ENCODE peak calls at places on chromosomes 1 and 21, in seven cellular contexts. G is esophagus squamous epithelium; O is stomach; F is A549; V is upper lobe of left lung; D is transverse colon; S is CD8-positive, alpha-beta T cell. J is an unnamed sample.

GRCh38 chr1:168379110-168379860 is 98.6 kb downstream of the TBX19 start:
- DNase-seq in G (no peak), O (no peak), F (peak; percentile 47), V (no peak), D (no peak), S (no peak), J (no peak)

GRCh38 chr1:231392380-231393131 is 29.5 kb downstream of the EGLN1 start:
- DNase-seq in G (no peak), O (no peak), F (no peak), V (no peak), D (no peak), S (no peak), J (no peak)

GRCh38 chr1:91026777-91027176 is 4.9 kb upstream of the ZNF644 start:
- DNase-seq in G (no peak), O (no peak), F (no peak), V (no peak), D (no peak), S (no peak), J (no peak)

GRCh38 chr1:176789571-176790090 is 326.7 kb downstream of the PAPPA2 start:
- DNase-seq in G (no peak), O (no peak), F (no peak), V (no peak), D (no peak), S (no peak), J (no peak)

GRCh38 chr1:43552813-43553212 is 22.1 kb downstream of the PTPRF start:
- DNase-seq in G (no peak), O (peak; percentile 51), F (no peak), V (no peak), D (peak; percentile 74), S (no peak), J (no peak)

GRCh38 chr21:35428927-35429326 is 379.8 kb upstream of the RUNX1 start:
- DNase-seq in G (no peak), O (no peak), F (no peak), V (no peak), D (no peak), S (no peak), J (no peak)

GRCh38 chr1:110050602-110051261 is 16.3 kb downstream of the STRIP1 start:
- DNase-seq in G (no peak), O (no peak), F (no peak), V (no peak), D (no peak), S (no peak), J (no peak)

GRCh38 chr1:39826583-39826982 is 37.9 kb upstream of the BMP8B start:
- DNase-seq in G (no peak), O (no peak), F (no peak), V (no peak), D (no peak), S (no peak), J (no peak)

GRCh38 chr1:219812491-219813221 is 115.7 kb downstream of the SLC30A10 start:
- DNase-seq in G (no peak), O (no peak), F (peak; percentile 81), V (no peak), D (peak; percentile 7), S (no peak), J (no peak)

GRCh38 chr1:156880473-156880872 is 13.0 kb upstream of the PEAR1 start:
- DNase-seq in G (no peak), O (no peak), F (no peak), V (no peak), D (no peak), S (no peak), J (no peak)

GRCh38 chr1:25548601-25549000 is 5.2 kb downstream of the LDLRAP1 start:
- DNase-seq in G (no peak), O (no peak), F (no peak), V (no peak), D (no peak), S (no peak), J (no peak)

GRCh38 chr1:167440776-167441175 is 77.6 kb downstream of the CD247 start:
- DNase-seq in G (no peak), O (no peak), F (no peak), V (no peak), D (no peak), S (peak; percentile 43), J (no peak)

GRCh38 chr1:57485643-57486042 is 61.8 kb upstream of the DAB1 start:
- DNase-seq in G (no peak), O (no peak), F (no peak), V (no peak), D (no peak), S (no peak), J (no peak)

DNA sequence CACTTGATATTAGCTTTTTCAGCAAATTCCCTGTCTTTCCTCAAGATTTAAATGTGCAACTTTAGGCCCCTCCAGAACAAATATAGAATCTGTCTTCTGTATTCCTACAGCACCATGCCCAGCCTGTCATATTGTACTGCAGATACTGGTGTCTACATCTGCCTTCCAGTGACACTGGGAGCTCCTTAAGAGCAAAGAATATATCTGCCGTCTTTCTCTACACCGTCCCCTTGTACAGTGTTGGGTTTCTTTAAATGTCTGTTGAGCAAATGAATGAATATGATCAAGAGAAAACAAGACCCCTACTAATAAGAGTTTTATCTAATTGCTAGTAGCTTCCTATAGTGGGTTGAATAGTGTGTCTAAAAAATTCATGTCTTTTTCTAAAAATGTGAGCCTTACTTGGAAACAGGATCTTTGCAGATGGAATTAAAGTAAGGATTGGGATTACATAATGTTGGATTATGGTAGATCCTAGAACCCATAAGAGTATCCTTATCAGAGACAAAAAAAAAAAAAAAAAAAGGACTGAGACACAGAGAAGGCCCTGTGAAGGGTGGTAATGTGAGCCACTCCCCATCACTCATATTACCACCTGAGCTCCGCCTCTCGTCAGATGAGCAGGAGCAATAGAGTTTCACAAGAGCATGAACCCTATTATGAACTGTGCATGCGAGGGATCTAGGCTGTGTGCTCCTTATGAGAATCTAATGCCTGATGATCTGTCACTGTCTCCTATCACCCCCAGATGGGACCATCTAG is 128.6 kb downstream of the FAF1 start:
- DNase-seq in G (no peak), O (no peak), F (no peak), V (no peak), D (no peak), S (no peak), J (no peak)
- H3K9me3 ChIP-seq in G (no peaks in the 10 kb centered on the region), O (no peaks in the 10 kb centered on the region), F (no peaks in the 10 kb centered on the region), V (no peaks in the 10 kb centered on the region), D (no peaks in the 10 kb centered on the region), S (no peaks in the 10 kb centered on the region), J (no peaks in the 10 kb centered on the region)

GRCh38 chr1:23367791-23368561 is 1.7 kb downstream of the ZNF436 start:
- DNase-seq in G (peak; percentile 94), O (peak; percentile 98), F (peak; percentile 93), V (peak; percentile 95), D (peak; percentile 99), S (peak; percentile 96), J (peak; percentile 94)

GRCh38 chr1:23367451-23367790 is 2.2 kb downstream of the ZNF436 start:
- DNase-seq in G (no peak), O (no peak), F (no peak), V (no peak), D (no peak), S (no peak), J (no peak)

GRCh38 chr1:23366146-23366545 is 3.5 kb downstream of the ZNF436 start:
- DNase-seq in G (no peak), O (no peak), F (no peak), V (no peak), D (no peak), S (no peak), J (no peak)

GRCh38 chr1:23368562-23369334 is 888 bp downstream of the ZNF436 start:
- DNase-seq in G (peak; percentile 58), O (peak; percentile 92), F (peak; percentile 75), V (peak; percentile 97), D (peak; percentile 92), S (peak; percentile 87), J (peak; percentile 79)

DNA sequence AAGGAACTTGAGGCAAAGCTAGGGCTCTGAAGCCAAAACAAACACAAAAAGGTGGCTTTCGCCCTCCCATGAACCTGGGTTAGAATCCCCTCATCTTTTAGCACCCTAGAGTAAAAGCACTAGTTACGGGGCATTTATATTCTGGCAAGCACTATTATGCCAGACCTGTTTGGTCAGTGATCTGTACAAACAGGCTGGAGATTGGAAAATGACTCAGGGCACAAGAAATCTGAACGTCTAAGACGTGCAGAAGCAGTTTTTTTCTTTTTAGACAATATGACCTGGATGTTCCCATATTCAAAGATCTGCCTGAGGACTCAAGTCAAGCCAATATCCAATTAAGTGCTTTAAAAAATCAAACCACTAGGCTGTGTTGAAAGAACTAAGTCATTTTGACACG is 3.0 kb downstream of the ZNF436 start:
- DNase-seq in G (no peak), O (no peak), F (no peak), V (no peak), D (no peak), S (no peak), J (no peak)
- H3K9me3 ChIP-seq in G (peaks cover 33% of the 10 kb centered on the region), O (peaks cover 36% of the 10 kb centered on the region), F (peaks cover 52% of the 10 kb centered on the region), V (peaks cover 24% of the 10 kb centered on the region), D (peaks cover 36% of the 10 kb centered on the region), S (peaks cover 15% of the 10 kb centered on the region), J (peaks cover 19% of the 10 kb centered on the region)

DNA sequence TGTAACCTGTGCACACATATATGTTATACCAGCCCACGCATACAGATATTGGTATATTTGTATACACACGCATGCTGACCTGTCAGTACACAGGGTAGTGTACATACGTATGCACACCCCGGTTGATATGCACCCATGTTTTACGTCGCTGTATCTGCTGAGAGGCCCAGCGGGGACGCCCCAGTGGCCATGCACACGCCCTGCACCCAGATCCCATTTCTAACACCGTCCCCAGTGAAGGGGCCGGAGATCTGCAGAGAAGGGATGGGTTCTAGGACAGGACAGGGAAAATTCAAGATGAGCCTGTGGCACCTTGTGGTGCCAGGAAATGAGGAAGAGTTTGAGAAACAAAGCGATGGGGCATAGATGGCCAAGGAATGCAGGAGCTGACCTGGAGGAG is 57.2 kb upstream of the TTC34 start:
- DNase-seq in G (no peak), O (no peak), F (no peak), V (no peak), D (no peak), S (no peak), J (no peak)
- H3K9me3 ChIP-seq in G (no peaks in the 10 kb centered on the region), O (no peaks in the 10 kb centered on the region), F (no peaks in the 10 kb centered on the region), V (no peaks in the 10 kb centered on the region), D (no peaks in the 10 kb centered on the region), S (no peaks in the 10 kb centered on the region), J (no peaks in the 10 kb centered on the region)

GRCh38 chr1:4271338-4271998 is 371.4 kb upstream of the C1orf174 start:
- DNase-seq in G (no peak), O (no peak), F (no peak), V (no peak), D (no peak), S (no peak), J (no peak)

GRCh38 chr1:4276238-4276637 is 376.2 kb upstream of the C1orf174 start:
- DNase-seq in G (no peak), O (no peak), F (no peak), V (no peak), D (no peak), S (no peak), J (no peak)

GRCh38 chr1:4272568-4272967 is 372.5 kb upstream of the C1orf174 start:
- DNase-seq in G (no peak), O (no peak), F (no peak), V (no peak), D (no peak), S (no peak), J (no peak)

GRCh38 chr1:4275083-4275482 is 375.0 kb upstream of the C1orf174 start:
- DNase-seq in G (no peak), O (no peak), F (no peak), V (no peak), D (no peak), S (no peak), J (no peak)

DNA sequence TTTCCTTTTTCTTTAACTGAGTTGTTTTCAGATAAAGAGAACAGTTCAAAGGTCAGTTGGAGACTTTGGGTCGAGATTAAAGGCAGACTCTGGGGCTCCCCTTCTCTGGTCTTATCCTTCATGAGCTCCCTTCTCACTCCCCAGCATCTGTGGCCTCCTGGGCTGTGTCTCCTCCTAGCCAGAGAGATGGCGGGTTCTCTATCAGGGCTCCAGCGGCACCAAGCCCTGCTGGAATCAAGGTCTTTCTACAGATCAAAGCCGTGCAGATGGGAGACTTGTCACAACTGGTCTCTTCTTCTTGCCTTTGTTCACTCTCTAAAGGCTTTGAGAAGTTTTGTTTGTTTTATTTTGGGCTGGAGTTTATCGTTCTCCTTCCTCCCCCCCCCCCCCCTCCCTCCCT is 373.7 kb upstream of the C1orf174 start:
- DNase-seq in G (no peak), O (no peak), F (no peak), V (no peak), D (no peak), S (no peak), J (no peak)
- H3K9me3 ChIP-seq in G (peaks cover 4% of the 10 kb centered on the region), O (peaks cover 37% of the 10 kb centered on the region), F (peaks cover 5% of the 10 kb centered on the region), V (no peaks in the 10 kb centered on the region), D (peaks cover 6% of the 10 kb centered on the region), S (no peaks in the 10 kb centered on the region), J (peaks cover 3% of the 10 kb centered on the region)